ENCODE peak calls at places on chromosomes 16 and 17, in five cellular contexts. O is progenitor cell of endocrine pancreas, I is fibroblast of mammary gland, Z is left ventricle myocardium inferior, R is cardiac muscle cell. U is an unnamed sample.

GRCh38 chr17:32243712-32244111 is 21.9 kb upstream of the RHBDL3 start:
- DNase-seq in Z (no peak), I (no peak), O (no peak), R (no peak), U (no peak)

GRCh38 chr17:71503710-71504471 is 616.9 kb upstream of the SOX9 start:
- DNase-seq in R (no peak), O (no peak), Z (no peak), I (no peak), U (no peak)

GRCh38 chr17:18093616-18094408 is 6.1 kb downstream of the DRG2 start:
- DNase-seq in R (peak; percentile 47), I (peak; percentile 85), O (no peak), Z (peak; percentile 74), U (peak; percentile 87)

GRCh38 chr16:85491798-85492616 is 121.1 kb upstream of the GSE1 start:
- DNase-seq in R (peak; percentile 67), I (peak; percentile 6), O (no peak), Z (peak; percentile 76), U (peak; percentile 28)

GRCh38 chr17:36818134-36818825 is 119.0 kb upstream of the LHX1 start:
- DNase-seq in O (no peak), R (no peak), Z (no peak), I (no peak), U (no peak)

GRCh38 chr17:49146620-49147306 is 14.2 kb downstream of the B4GALNT2 start:
- DNase-seq in R (no peak), I (peak; percentile 99), O (no peak), Z (no peak), U (peak; percentile 100)

GRCh38 chr17:70774339-70775110 is 605.2 kb downstream of the KCNJ2 start:
- DNase-seq in I (no peak), O (no peak), Z (no peak), R (no peak), U (no peak)

GRCh38 chr17:50112694-50113093 is 17.3 kb downstream of the SAMD14 start:
- DNase-seq in R (no peak), I (no peak), O (no peak), Z (no peak), U (no peak)

GRCh38 chr17:70127221-70127873 is 42.0 kb upstream of the KCNJ2 start:
- DNase-seq in R (no peak), O (no peak), I (no peak), Z (no peak), U (no peak)

GRCh38 chr17:47810200-47810821 is 11.3 kb downstream of the OSBPL7 start:
- DNase-seq in R (peak; percentile 28), O (peak; percentile 42), Z (no peak), I (peak; percentile 94), U (peak; percentile 92)

GRCh38 chr17:68456529-68457167 is 648 bp downstream of the WIPI1 start:
- DNase-seq in R (peak; percentile 90), Z (peak; percentile 82), O (no peak), I (peak; percentile 90), U (peak; percentile 91)

GRCh38 chr16:71389330-71389729 is 30.8 kb downstream of the CALB2 start:
- DNase-seq in Z (no peak), I (no peak), O (no peak), R (no peak), U (no peak)

GRCh38 chr16:49484454-49484853 is 110.8 kb downstream of the C16orf78 start:
- DNase-seq in Z (peak; percentile 76), R (peak; percentile 75), I (peak; percentile 2), O (peak; percentile 46), U (peak; percentile 23)

GRCh38 chr17:51833045-51833444 is 325.5 kb downstream of the CA10 start:
- DNase-seq in I (no peak), O (no peak), R (no peak), Z (no peak), U (no peak)

GRCh38 chr17:30113213-30113612 is 3.4 kb upstream of the NSRP1 start:
- DNase-seq in R (no peak), I (peak; percentile 19), O (no peak), Z (no peak), U (peak; percentile 33)

GRCh38 chr16:70597135-70597534 is 49.2 kb upstream of the IL34 start:
- DNase-seq in O (no peak), I (no peak), R (no peak), Z (no peak), U (no peak)

GRCh38 chr17:9148908-9149536 is 127.7 kb downstream of the NTN1 start:
- DNase-seq in Z (no peak), I (no peak), R (no peak), O (no peak), U (no peak)

GRCh38 chr16:83926726-83927397 is 26.2 kb upstream of the OSGIN1 start:
- DNase-seq in R (peak; percentile 62), I (peak; percentile 62), O (peak; percentile 90), Z (peak; percentile 63), U (peak; percentile 82)

GRCh38 chr16:86471896-86472295 is 38.4 kb upstream of the FOXF1 start:
- DNase-seq in O (no peak), R (no peak), Z (no peak), I (peak; percentile 24), U (peak; percentile 30)

GRCh38 chr16:74448990-74449389 is 27.7 kb upstream of the CLEC18B start:
- DNase-seq in O (no peak), I (peak; percentile 99), R (no peak), Z (peak; percentile 63), U (peak; percentile 97)

GRCh38 chr16:88692861-88693260 is 6.6 kb upstream of the SNAI3 start:
- DNase-seq in I (no peak), R (no peak), Z (no peak), O (no peak), U (no peak)

GRCh38 chr17:66306413-66306812 is 4.0 kb downstream of the PRKCA start:
- DNase-seq in I (peak; percentile 55), O (no peak), Z (no peak), R (no peak), U (peak; percentile 79)

DNA sequence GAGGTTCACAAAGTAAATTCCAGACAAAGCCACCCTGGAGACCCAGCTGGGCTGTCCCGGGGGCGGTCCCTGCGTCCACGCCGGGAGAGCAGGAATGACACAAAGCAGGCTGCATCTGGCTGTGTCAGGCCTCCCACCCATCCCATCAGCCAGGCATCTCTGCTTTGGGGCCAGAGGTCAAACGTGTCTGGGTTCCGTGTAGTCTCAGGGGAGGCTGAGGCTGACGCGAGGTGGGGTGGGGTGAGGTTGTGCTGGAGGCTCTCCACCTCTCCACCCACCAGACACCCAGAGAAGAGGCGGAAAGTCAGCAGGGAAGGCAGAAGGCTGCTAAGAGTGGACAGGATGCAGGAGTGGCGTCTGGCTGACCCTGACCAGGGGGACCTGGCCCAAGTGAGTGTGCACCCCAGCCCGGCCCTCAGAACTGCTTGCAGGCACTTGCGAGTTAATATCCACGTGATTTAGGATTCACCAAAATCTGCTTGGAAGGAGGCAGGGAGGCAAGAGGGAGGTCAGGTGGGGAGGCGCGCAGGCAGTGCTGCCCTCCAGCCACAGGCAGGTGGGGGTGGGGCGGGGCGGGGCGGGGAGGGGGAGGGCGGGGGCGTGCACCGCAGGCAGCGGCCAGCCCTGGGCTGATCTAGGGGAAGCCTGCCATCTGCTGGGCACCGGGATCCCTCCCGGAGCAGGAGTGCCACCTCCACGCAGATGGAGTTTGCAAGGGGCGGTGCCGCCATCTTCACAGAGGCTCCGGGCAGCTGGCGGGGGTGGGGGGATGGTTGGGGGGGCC is 44.3 kb downstream of the TBC1D16 start:
- DNase-seq in Z (peak; percentile 83), I (peak; percentile 74), O (peak; percentile 69), R (peak; percentile 86), U (peak; percentile 75)
- TF ChIP-seq CTCF in Z (peak; percentile 71), I (peak; percentile 48), O (peak; percentile 68), R (peak; percentile 37), U (peak; percentile 57)

GRCh38 chr16:10597184-10597583 is 16.8 kb upstream of the EMP2 start:
- DNase-seq in I (no peak), O (no peak), R (no peak), Z (no peak), U (no peak)
- TF ChIP-seq CTCF in I (no peak), O (no peak), R (no peak), Z (no peak), U (no peak)

DNA sequence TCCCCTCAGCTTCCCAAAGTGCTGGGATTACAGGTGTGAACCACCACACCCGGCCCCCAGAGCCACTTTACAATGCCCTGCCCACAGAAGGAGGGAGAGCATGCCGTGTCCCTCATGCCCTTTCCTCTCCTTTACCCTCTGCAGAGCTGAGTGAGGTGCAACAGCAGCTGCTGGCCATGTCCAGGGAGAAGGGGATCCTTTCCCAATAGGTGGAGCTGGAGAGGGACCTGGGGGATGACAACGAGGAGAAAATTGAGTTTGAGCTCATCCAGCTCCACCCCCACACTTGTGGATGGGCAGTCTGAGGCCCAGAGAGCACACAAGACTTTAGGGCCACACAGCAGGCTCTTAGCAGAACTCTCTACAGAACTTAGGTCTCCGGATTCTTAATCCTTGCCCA is 7.9 kb upstream of the GSDMA start:
- DNase-seq in Z (no peak), R (no peak), I (no peak), O (no peak), U (no peak)
- TF ChIP-seq CTCF in Z (no peak), R (no peak), I (no peak), O (no peak), U (no peak)

GRCh38 chr17:56121661-56122060 is 31.6 kb upstream of the ANKFN1 start:
- DNase-seq in I (no peak), Z (no peak), O (no peak), R (no peak), U (no peak)
- TF ChIP-seq CTCF in I (peak; percentile 53), Z (no peak), O (peak; percentile 38), R (no peak), U (no peak)

GRCh38 chr17:64185101-64185500 is 55.2 kb upstream of the ERN1 start:
- DNase-seq in O (no peak), R (no peak), Z (no peak), I (no peak), U (no peak)

GRCh38 chr17:64186171-64187092 is 56.5 kb upstream of the ERN1 start:
- DNase-seq in I (peak; percentile 24), R (no peak), O (no peak), Z (no peak), U (no peak)

GRCh38 chr17:64190468-64190867 is 60.5 kb upstream of the ERN1 start:
- DNase-seq in Z (no peak), R (peak; percentile 92), I (no peak), O (no peak), U (no peak)

GRCh38 chr17:64187093-64187895 is 57.4 kb upstream of the ERN1 start:
- DNase-seq in Z (no peak), O (no peak), R (no peak), I (no peak), U (peak; percentile 21)

GRCh38 chr17:64188088-64188487 is 58.1 kb upstream of the ERN1 start:
- DNase-seq in Z (no peak), R (no peak), I (no peak), O (no peak), U (no peak)
- TF ChIP-seq CTCF in Z (no peak), R (no peak), I (no peak), O (no peak), U (no peak)